ENCODE peak calls at places on chromosome 5, in eight cellular contexts. Q, Y, F, U, H, K, X and N are unnamed samples.

GRCh38 chr5:138544171-138545134 is 1.4 kb upstream of the ETF1 start:
- DNase-seq in Q (peak), Y (no peak), F (no peak), U (no peak), H (no peak), K (peak), X (peak), N (peak)

GRCh38 chr5:132283423-132284043 is 10.7 kb upstream of the SLC22A4 start:
- DNase-seq in Q (no peak), Y (peak), F (peak), U (peak), H (no peak), K (no peak), X (no peak), N (no peak)

GRCh38 chr5:38509185-38509584 is 47.3 kb downstream of the LIFR start:
- DNase-seq in Q (no peak), Y (no peak), F (no peak), U (no peak), H (no peak), K (no peak), X (no peak), N (no peak)

GRCh38 chr5:149830579-149830978 is 100.5 kb downstream of the PPARGC1B start:
- DNase-seq in Q (no peak), Y (no peak), F (no peak), U (no peak), H (no peak), K (no peak), X (no peak), N (no peak)

GRCh38 chr5:150672237-150672883 is 11.3 kb downstream of the MYOZ3 start:
- DNase-seq in Q (no peak), Y (no peak), F (peak), U (no peak), H (no peak), K (no peak), X (peak), N (peak)

GRCh38 chr5:133075572-133076536 is 24.0 kb downstream of the HSPA4 start:
- DNase-seq in Q (no peak), Y (no peak), F (no peak), U (peak), H (no peak), K (no peak), X (no peak), N (no peak)

GRCh38 chr5:105789246-105789645 is 1881.5 kb downstream of the EFNA5 start:
- DNase-seq in Q (no peak), Y (peak), F (no peak), U (no peak), H (no peak), K (no peak), X (no peak), N (no peak)

GRCh38 chr5:143016777-143017374 is 246.7 kb downstream of the ARHGAP26 start:
- DNase-seq in Q (no peak), Y (peak), F (no peak), U (no peak), H (no peak), K (peak), X (no peak), N (no peak)

GRCh38 chr5:59038169-59039002 is 455.5 kb downstream of the RAB3C start:
- DNase-seq in Q (peak), Y (peak), F (no peak), U (no peak), H (no peak), K (no peak), X (peak), N (no peak)

GRCh38 chr5:55597014-55597981 is 62.5 kb upstream of the PLPP1 start:
- DNase-seq in Q (peak), Y (peak), F (no peak), U (no peak), H (no peak), K (no peak), X (peak), N (peak)

GRCh38 chr5:133873454-133873853 is 95.0 kb downstream of the C5orf15 start:
- DNase-seq in Q (no peak), Y (no peak), F (no peak), U (no peak), H (no peak), K (no peak), X (no peak), N (no peak)

GRCh38 chr5:81751836-81752643 is 1.1 kb upstream of the SSBP2 start:
- DNase-seq in Q (no peak), Y (no peak), F (no peak), U (no peak), H (no peak), K (no peak), X (peak), N (peak)

GRCh38 chr5:138869763-138870500 is 5.2 kb downstream of the LRRTM2 start:
- DNase-seq in Q (no peak), Y (no peak), F (no peak), U (no peak), H (no peak), K (no peak), X (no peak), N (no peak)

GRCh38 chr5:96344678-96345612 is 88.1 kb downstream of the PCSK1 start:
- DNase-seq in Q (no peak), Y (peak), F (no peak), U (peak), H (peak), K (peak), X (no peak), N (no peak)

GRCh38 chr5:108093186-108093585 is 288.7 kb downstream of the FBXL17 start:
- DNase-seq in Q (no peak), Y (peak), F (no peak), U (no peak), H (no peak), K (no peak), X (no peak), N (no peak)

GRCh38 chr5:13976867-13977479 is 32.5 kb upstream of the DNAH5 start:
- DNase-seq in Q (no peak), Y (peak), F (no peak), U (peak), H (no peak), K (no peak), X (no peak), N (no peak)

GRCh38 chr5:60633336-60633735 is 66.6 kb downstream of the DEPDC1B start:
- DNase-seq in Q (no peak), Y (no peak), F (no peak), U (no peak), H (no peak), K (no peak), X (no peak), N (no peak)

GRCh38 chr5:148382961-148383360 is 797 bp upstream of the FBXO38 start:
- DNase-seq in Q (no peak), Y (no peak), F (no peak), U (no peak), H (no peak), K (no peak), X (no peak), N (no peak)

GRCh38 chr5:8813180-8813579 is 732.7 kb downstream of the SEMA5A start:
- DNase-seq in Q (no peak), Y (no peak), F (no peak), U (no peak), H (no peak), K (no peak), X (no peak), N (no peak)

GRCh38 chr5:74206571-74207550 is 433.7 kb downstream of the ENC1 start:
- DNase-seq in Q (peak), Y (no peak), F (peak), U (no peak), H (no peak), K (peak), X (peak), N (peak)

GRCh38 chr5:92907914-92908606 is 673.0 kb downstream of the NR2F1-AS1 start:
- DNase-seq in Q (no peak), Y (no peak), F (no peak), U (peak), H (peak), K (no peak), X (no peak), N (no peak)

GRCh38 chr5:143314664-143315063 is 88.8 kb downstream of the NR3C1 start:
- DNase-seq in Q (no peak), Y (no peak), F (no peak), U (no peak), H (no peak), K (no peak), X (no peak), N (no peak)

GRCh38 chr5:19676895-19677294 is 311.1 kb downstream of the CDH18 start:
- DNase-seq in Q (no peak), Y (no peak), F (no peak), U (no peak), H (no peak), K (no peak), X (no peak), N (no peak)

GRCh38 chr5:134422791-134423365 is 11.2 kb upstream of the CDKN2AIPNL start:
- DNase-seq in Q (no peak), Y (no peak), F (no peak), U (no peak), H (no peak), K (no peak), X (no peak), N (no peak)

GRCh38 chr5:4862500-4862899 is 277.6 kb upstream of the ADAMTS16 start:
- DNase-seq in Q (no peak), Y (peak), F (no peak), U (peak), H (no peak), K (no peak), X (no peak), N (no peak)

GRCh38 chr5:116494784-116495480 is 79.7 kb downstream of the SEMA6A start:
- DNase-seq in Q (no peak), Y (no peak), F (peak), U (peak), H (no peak), K (no peak), X (no peak), N (no peak)
- TF ChIP-seq EP300 in Q (no peak), Y (no peak), F (no peak), U (no peak), H (no peak), K (no peak), X (no peak), N (no peak)

GRCh38 chr5:80125962-80126480 is 90.9 kb downstream of the THBS4 start:
- DNase-seq in Q (no peak), Y (no peak), F (no peak), U (no peak), H (peak), K (no peak), X (no peak), N (no peak)
- TF ChIP-seq CTCF in Q (no peak), Y (no peak), F (no peak), U (no peak), H (no peak), K (no peak), X (no peak), N (no peak)

GRCh38 chr5:111493031-111493430 is 19.3 kb downstream of the STARD4 start:
- DNase-seq in Q (no peak), Y (no peak), F (no peak), U (no peak), H (no peak), K (no peak), X (no peak), N (no peak)
- H3K27ac ChIP-seq in Q (no peak), Y (no peak), F (no peak), U (no peak), H (no peak), K (no peak), X (no peak), N (no peak)

DNA sequence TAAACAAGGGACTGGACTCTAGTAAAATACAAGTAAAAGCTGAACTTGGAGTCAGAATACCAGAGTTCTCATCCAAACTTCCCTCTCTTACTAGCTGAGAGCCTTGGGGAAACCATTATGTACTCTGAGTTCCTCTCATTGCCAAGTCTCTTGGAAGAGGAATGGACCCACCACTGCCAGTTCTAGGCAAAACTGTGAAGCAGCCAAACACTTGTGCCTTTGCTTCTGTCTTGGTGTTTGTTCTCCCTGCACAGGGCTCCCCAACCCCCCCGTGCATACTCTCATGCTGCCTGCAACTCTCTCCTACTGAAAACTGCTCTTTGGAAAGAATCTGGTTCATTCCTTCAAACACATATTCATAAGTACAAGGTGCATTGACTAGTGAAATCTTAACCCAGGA is 102.6 kb downstream of the PDZD2 start:
- DNase-seq in Q (peak), Y (no peak), F (no peak), U (no peak), H (no peak), K (no peak), X (no peak), N (peak)
- TF ChIP-seq EP300 in Q (no peak), Y (no peak), F (no peak), U (no peak), H (no peak), K (no peak), X (no peak), N (no peak)

GRCh38 chr5:6907320-6907918 is 194.2 kb downstream of the TENT4A start:
- DNase-seq in Q (no peak), Y (no peak), F (no peak), U (no peak), H (no peak), K (no peak), X (no peak), N (no peak)

GRCh38 chr5:6905883-6906282 is 192.7 kb downstream of the TENT4A start:
- DNase-seq in Q (no peak), Y (peak), F (peak), U (no peak), H (no peak), K (no peak), X (no peak), N (no peak)

GRCh38 chr5:6904822-6905221 is 191.6 kb downstream of the TENT4A start:
- DNase-seq in Q (no peak), Y (no peak), F (no peak), U (no peak), H (no peak), K (no peak), X (no peak), N (no peak)

GRCh38 chr5:6903934-6904333 is 190.7 kb downstream of the TENT4A start:
- DNase-seq in Q (no peak), Y (no peak), F (peak), U (no peak), H (no peak), K (no peak), X (no peak), N (no peak)

GRCh38 chr5:6905423-6905822 is 192.2 kb downstream of the TENT4A start:
- DNase-seq in Q (no peak), Y (no peak), F (peak), U (no peak), H (no peak), K (no peak), X (no peak), N (peak)
- TF ChIP-seq CTCF in Q (no peak), Y (no peak), F (no peak), U (no peak), H (no peak), K (no peak), X (no peak), N (no peak)

DNA sequence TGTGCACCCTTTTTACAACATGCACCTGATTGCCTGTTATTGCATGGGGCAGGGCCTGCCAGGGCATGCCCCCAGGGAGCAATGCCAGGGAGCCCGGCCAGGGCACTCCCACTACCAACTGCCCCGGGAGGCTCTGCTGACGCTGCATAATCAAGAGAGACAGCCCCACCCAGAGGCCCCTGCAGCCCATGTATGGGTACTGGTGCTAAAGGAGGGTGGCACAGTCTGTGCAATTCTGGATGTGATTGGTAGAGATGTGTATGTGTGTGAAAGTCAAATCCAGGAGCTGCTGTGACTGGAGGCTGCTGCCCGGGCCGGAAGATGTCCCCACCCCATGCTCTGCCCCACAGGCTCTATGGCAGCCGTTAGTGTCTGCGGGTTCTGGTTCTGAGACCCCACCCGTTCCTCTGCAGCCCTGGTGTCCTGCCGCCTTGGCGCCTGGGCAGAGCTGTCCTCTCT is 3.9 kb upstream of the NEURL1B start:
- DNase-seq in Q (no peak), Y (peak), F (no peak), U (no peak), H (no peak), K (peak), X (peak), N (no peak)
- H3K27ac ChIP-seq in Q (no peak), Y (peak), F (no peak), U (no peak), H (no peak), K (peak), X (peak), N (peak)